ENCODE peak calls at places on chromosomes 4 and X, in six cellular contexts. B is OCI-LY7, U is HCT116, I is SK-N-SH, N is GM23338, V is hepatocyte. T is an unnamed sample.

GRCh38 chr4:138235419-138235952 is 6.7 kb downstream of the SLC7A11 start:
- DNase-seq in U (peak), I (peak), V (no peak), N (no peak), B (no peak), T (no peak)

GRCh38 chr4:153332936-153333335 is 11.6 kb upstream of the MND1 start:
- DNase-seq in I (no peak), U (no peak), B (no peak), N (no peak), V (no peak), T (no peak)

GRCh38 chr4:74428278-74428677 is 16.7 kb upstream of the AREG start:
- DNase-seq in V (no peak), I (no peak), N (no peak), B (no peak), U (no peak), T (no peak)

GRCh38 chrX:111164728-111165127 is 68.7 kb downstream of the PAK3 start:
- DNase-seq in U (no peak), I (peak), V (peak), B (peak), N (peak), T (peak)

GRCh38 chr4:74656596-74656995 is 137.7 kb downstream of the BTC start:
- DNase-seq in I (no peak), N (no peak), V (no peak), B (no peak), U (no peak), T (no peak)

GRCh38 chr4:176548571-176548970 is 228.8 kb downstream of the SPCS3 start:
- DNase-seq in V (no peak), B (no peak), I (no peak), N (no peak), U (no peak), T (no peak)

GRCh38 chr4:185202984-185203379 is 818 bp downstream of the CFAP97 start:
- DNase-seq in B (no peak), U (no peak), N (no peak), V (no peak), I (no peak), T (no peak)

GRCh38 chrX:8738588-8739189 is 6.8 kb upstream of the ANOS1 start:
- DNase-seq in I (peak), U (no peak), V (peak), N (peak), B (peak), T (peak)

GRCh38 chr4:70437212-70437611 is 34.8 kb upstream of the MUC7 start:
- DNase-seq in I (no peak), U (no peak), V (peak), B (no peak), N (peak), T (peak)

GRCh38 chrX:39477438-39478120 is 620.2 kb downstream of the BCOR start:
- DNase-seq in U (no peak), N (peak), I (no peak), B (no peak), V (peak), T (peak)

GRCh38 chr4:112109455-112110425 is 35.5 kb upstream of the FAM241A start:
- DNase-seq in U (no peak), I (no peak), B (no peak), V (no peak), N (no peak), T (no peak)

GRCh38 chr4:75547647-75548387 is 8.0 kb upstream of the ODAPH start:
- DNase-seq in U (no peak), N (no peak), V (peak), I (peak), B (peak), T (no peak)

GRCh38 chr4:2742823-2743517 is 13.2 kb downstream of the TNIP2 start:
- DNase-seq in I (no peak), U (no peak), V (no peak), N (no peak), B (no peak), T (no peak)

GRCh38 chr4:121100093-121100775 is 27.9 kb upstream of the NDNF start:
- DNase-seq in U (no peak), I (no peak), N (no peak), B (no peak), V (no peak), T (no peak)

GRCh38 chrX:69307029-69307428 is 141.8 kb upstream of the PJA1 start:
- DNase-seq in U (no peak), V (no peak), I (no peak), B (no peak), N (no peak), T (no peak)

GRCh38 chr4:174154455-174154854 is 129.0 kb downstream of the FBXO8 start:
- DNase-seq in I (no peak), N (no peak), B (no peak), V (peak), U (no peak), T (no peak)

GRCh38 chrX:84339507-84340364 is 151.7 kb upstream of the RPS6KA6 start:
- DNase-seq in I (peak), U (no peak), N (peak), B (peak), V (peak), T (peak)

GRCh38 chrX:24002792-24003191 is 24.2 kb downstream of the KLHL15 start:
- DNase-seq in V (no peak), B (no peak), I (no peak), U (no peak), N (no peak), T (no peak)

GRCh38 chrX:110036162-110037033 is 33.5 kb downstream of the TMEM164 start:
- DNase-seq in V (no peak), N (no peak), B (no peak), I (no peak), U (no peak), T (no peak)

GRCh38 chr4:122293374-122294365 is 85.1 kb upstream of the ADAD1 start:
- DNase-seq in I (no peak), U (no peak), B (no peak), V (no peak), N (peak), T (no peak)

GRCh38 chrX:50206753-50207152 is 2.2 kb downstream of the CCNB3 start:
- DNase-seq in B (no peak), I (no peak), V (no peak), N (peak), U (no peak), T (no peak)

GRCh38 chr4:12993923-12994322 is 490.2 kb downstream of the RAB28 start:
- DNase-seq in U (no peak), I (no peak), V (no peak), B (no peak), N (peak), T (no peak)

GRCh38 chrX:19670854-19671620 is 155.7 kb upstream of the MAP3K15 start:
- DNase-seq in V (peak), B (no peak), I (peak), N (peak), U (peak), T (peak)

GRCh38 chr4:186724861-186725419 is 1.3 kb upstream of the FAT1 start:
- DNase-seq in B (no peak), I (no peak), U (no peak), N (no peak), V (peak), T (peak)

GRCh38 chrX:138709886-138710285 is 1.6 kb downstream of the FGF13 start:
- DNase-seq in N (peak), V (peak), I (no peak), B (no peak), U (no peak), T (peak)

GRCh38 chr4:683982-684571 is 4.9 kb downstream of the SLC49A3 start:
- DNase-seq in V (peak), U (peak), B (peak), N (peak), I (peak), T (peak)

GRCh38 chr4:114076865-114077264 is 97.4 kb upstream of the ARSJ start:
- DNase-seq in U (no peak), B (no peak), N (no peak), V (no peak), I (no peak), T (no peak)

GRCh38 chr4:114677346-114677979 is 78.9 kb downstream of the UGT8 start:
- DNase-seq in U (no peak), V (no peak), B (no peak), I (no peak), N (no peak), T (no peak)

GRCh38 chr4:110510955-110511544 is 35.1 kb downstream of the ENPEP start:
- DNase-seq in B (peak), V (peak), N (peak), I (peak), U (peak), T (peak)

GRCh38 chr4:40453912-40454311 is 118.8 kb downstream of the CHRNA9 start:
- DNase-seq in B (no peak), V (no peak), N (no peak), U (no peak), I (no peak), T (no peak)

GRCh38 chrX:78105944-78106650 is 2.0 kb downstream of the PGK1 start:
- DNase-seq in I (no peak), N (no peak), B (no peak), V (no peak), U (no peak), T (no peak)

GRCh38 chr4:48311896-48312295 is 29.4 kb upstream of the SLAIN2 start:
- DNase-seq in N (no peak), B (no peak), U (no peak), V (no peak), I (no peak), T (no peak)

GRCh38 chr4:4606321-4606720 is 64.5 kb upstream of the STX18 start:
- DNase-seq in B (no peak), N (no peak), V (no peak), U (no peak), I (no peak), T (no peak)

GRCh38 chr4:108881190-108881589 is 118.3 kb upstream of the ETNPPL start:
- DNase-seq in I (no peak), N (no peak), U (no peak), B (no peak), V (no peak), T (peak)

DNA sequence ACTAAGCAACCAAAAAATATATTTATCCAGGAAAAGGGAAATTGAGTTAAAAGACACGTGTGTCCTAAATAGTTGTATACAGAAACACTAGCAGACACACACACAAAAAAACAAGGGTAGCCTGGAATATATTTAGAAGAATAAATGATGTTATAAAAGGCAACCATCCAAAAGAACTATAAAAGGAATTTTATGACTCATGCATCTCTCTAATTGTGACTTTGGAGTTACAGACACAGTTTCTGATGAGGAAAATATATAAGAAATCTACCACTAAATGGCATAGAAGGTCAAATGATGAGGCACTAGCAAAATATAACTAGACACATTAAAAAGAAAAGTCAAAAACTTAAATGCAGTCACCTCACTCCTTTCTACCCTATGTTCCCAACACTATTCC is 793.7 kb upstream of the INTU start:
- DNase-seq in I (no peak), B (no peak), N (no peak), U (no peak), V (no peak), T (no peak)
- TF ChIP-seq EZH2phosphoT487 in I (no peak), B (no peak), N (no peak), U (no peak), V (no peak), T (no peak)

DNA sequence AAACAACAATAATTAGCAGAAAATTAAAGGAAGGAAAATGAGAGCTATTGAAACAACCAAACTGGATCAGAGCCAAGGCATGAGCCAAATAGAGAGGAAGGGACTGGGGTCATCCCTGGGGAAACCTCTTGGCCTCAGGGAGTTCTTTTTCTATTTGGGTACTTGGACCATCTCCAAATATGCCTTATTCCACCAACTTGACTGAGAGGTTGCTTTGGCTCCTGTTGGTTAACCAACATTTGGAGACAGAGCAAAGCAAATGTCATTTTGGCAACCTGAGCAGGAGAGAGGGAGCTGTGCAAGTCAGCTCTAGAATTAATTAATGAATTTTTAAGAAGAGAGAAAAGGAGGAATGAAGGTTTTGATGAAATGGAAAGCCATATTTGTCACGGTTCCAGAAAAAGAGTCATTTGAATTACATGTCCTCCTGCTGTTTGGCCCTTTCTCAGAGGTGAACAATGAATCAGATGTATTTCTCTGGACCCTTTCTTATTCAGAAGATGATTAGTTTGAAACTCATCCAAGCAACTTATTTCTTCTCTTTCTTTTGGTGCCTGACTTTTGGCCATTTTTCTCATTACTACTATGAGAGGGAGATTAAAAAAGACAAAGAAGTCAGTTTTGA is 119.1 kb downstream of the CNKSR2 start:
- DNase-seq in B (no peak), N (no peak), U (no peak), V (no peak), I (no peak), T (no peak)
- TF ChIP-seq EZH2phosphoT487 in B (no peak), N (no peak), U (no peak), V (no peak), I (no peak), T (no peak)

GRCh38 chr4:149836546-149836945 is 20.9 kb upstream of the IQCM start:
- DNase-seq in V (no peak), I (no peak), N (no peak), U (no peak), B (no peak), T (no peak)
- TF ChIP-seq EZH2phosphoT487 in V (no peak), I (no peak), N (no peak), U (no peak), B (no peak), T (no peak)

GRCh38 chrX:68238568-68238967 is 194.7 kb downstream of the OPHN1 start:
- DNase-seq in B (no peak), I (peak), U (no peak), N (peak), V (no peak), T (peak)
- TF ChIP-seq EZH2phosphoT487 in B (no peak), I (no peak), U (no peak), N (no peak), V (no peak), T (no peak)

DNA sequence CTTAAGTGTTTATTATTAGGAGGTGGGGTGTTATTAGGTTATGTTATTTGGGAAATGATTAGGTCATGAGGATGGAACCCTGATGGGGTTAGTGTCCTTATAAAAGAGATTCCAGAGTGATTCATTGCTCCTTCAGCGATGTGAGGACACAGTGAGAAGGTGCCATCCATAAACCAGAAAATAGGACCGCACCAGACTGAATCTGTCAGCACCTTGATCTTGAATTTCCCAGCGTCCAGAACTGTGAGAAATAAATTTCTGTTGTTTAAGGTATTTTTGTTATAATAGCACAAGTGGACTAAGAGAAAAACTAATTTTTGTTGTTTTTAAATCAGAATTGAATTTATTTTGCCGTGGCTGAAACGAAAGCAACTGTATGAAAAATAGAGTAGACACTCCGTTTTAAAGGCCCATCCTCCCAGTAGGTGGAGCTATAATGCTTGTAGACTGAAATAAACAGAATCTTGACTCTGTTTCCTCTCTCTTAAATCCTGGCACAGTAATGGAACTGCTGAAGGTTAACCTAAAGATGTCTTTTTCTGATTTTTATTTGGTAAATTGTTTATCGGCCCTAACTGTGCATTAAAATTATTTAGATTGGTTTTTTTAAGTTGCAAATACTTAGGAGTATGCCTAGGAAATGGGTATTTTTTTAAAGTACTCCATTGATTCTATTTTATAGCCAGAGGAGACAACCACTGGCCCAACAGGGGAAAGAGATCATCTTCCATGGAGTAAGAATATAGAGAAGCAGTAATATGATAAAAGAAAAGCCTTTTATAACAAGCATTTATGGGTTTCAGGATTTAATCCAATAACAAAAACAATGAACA is 133.2 kb upstream of the ADAMTS3 start:
- DNase-seq in N (peak), I (peak), U (peak), B (peak), V (peak), T (peak)
- TF ChIP-seq EZH2phosphoT487 in N (no peak), I (no peak), U (no peak), B (no peak), V (no peak), T (no peak)

T was measured in neural progenitor cell.